ENCODE peak calls at places on chromosomes 5 and 9, in seven cellular contexts. P is A549; R is activated CD4-positive, alpha-beta T cell treated with anti-CD3 and anti-CD28 coated beads for 4 hours; C is CD8-positive, alpha-beta memory T cell; G is activated CD8-positive, alpha-beta memory T cell treated with anti-CD3 and anti-CD28 coated beads for 4 hours; Z is MCF 10A; E is NCI-H146. J is an unnamed sample.

GRCh38 chr9:37430841-37431597 is 8.5 kb downstream of the GRHPR start:
- DNase-seq in Z (no peak), P (no peak), E (no peak), C (no peak), R (no peak), G (no peak), J (no peak)

GRCh38 chr5:125412561-125413535 is 666.4 kb upstream of the ZNF608 start:
- DNase-seq in G (no peak), P (peak; percentile 34), C (no peak), E (peak; percentile 91), R (no peak), Z (peak; percentile 75), J (peak; percentile 98)

GRCh38 chr5:123610665-123611406 is 98.9 kb downstream of the CSNK1G3 start:
- DNase-seq in C (no peak), Z (peak; percentile 76), E (peak; percentile 34), P (peak; percentile 68), G (no peak), R (peak; percentile 32), J (peak; percentile 82)

GRCh38 chr5:137498301-137498735 is 808 bp downstream of the SPOCK1 start:
- DNase-seq in P (peak; percentile 19), C (no peak), R (no peak), G (no peak), E (peak; percentile 44), Z (no peak), J (no peak)

GRCh38 chr9:6384732-6385131 is 28.3 kb upstream of the UHRF2 start:
- DNase-seq in E (no peak), P (no peak), Z (peak; percentile 62), R (no peak), C (no peak), G (no peak), J (no peak)

GRCh38 chr9:114745108-114745848 is 60.6 kb downstream of the TNFSF15 start:
- DNase-seq in P (no peak), C (no peak), E (no peak), R (no peak), Z (peak; percentile 54), G (no peak), J (no peak)

GRCh38 chr9:36991516-36992134 is 42.4 kb downstream of the PAX5 start:
- DNase-seq in Z (peak; percentile 52), G (no peak), R (no peak), C (no peak), E (peak; percentile 33), P (peak; percentile 55), J (no peak)

GRCh38 chr9:82679488-82679887 is 383.5 kb downstream of the RASEF start:
- DNase-seq in P (no peak), C (no peak), Z (no peak), R (no peak), G (no peak), E (peak; percentile 51), J (no peak)

GRCh38 chr5:168317521-168318147 is 26.2 kb downstream of the WWC1 start:
- DNase-seq in Z (peak; percentile 93), P (peak; percentile 98), C (no peak), R (no peak), E (peak; percentile 86), G (no peak), J (peak; percentile 96)

GRCh38 chr5:151222769-151223446 is 984 bp downstream of the CCDC69 start:
- DNase-seq in E (no peak), P (peak; percentile 13), G (no peak), Z (peak; percentile 20), C (peak; percentile 38), R (no peak), J (no peak)

GRCh38 chr9:92538541-92538940 is 2.8 kb upstream of the ECM2 start:
- DNase-seq in R (no peak), P (no peak), Z (no peak), C (no peak), E (no peak), G (no peak), J (no peak)

GRCh38 chr5:107464403-107464802 is 206.3 kb downstream of the EFNA5 start:
- DNase-seq in Z (no peak), E (no peak), P (no peak), R (no peak), C (no peak), G (no peak), J (no peak)

GRCh38 chr9:137079401-137079787 is 2.1 kb downstream of the UAP1L1 start:
- DNase-seq in E (no peak), C (no peak), Z (no peak), P (no peak), G (no peak), R (no peak), J (no peak)

GRCh38 chr5:134072471-134073220 is 41.8 kb upstream of the TCF7 start:
- DNase-seq in P (no peak), G (no peak), E (no peak), R (no peak), C (no peak), Z (peak; percentile 36), J (no peak)

GRCh38 chr5:18507114-18507513 is 872.9 kb downstream of the TAF11L14 start:
- DNase-seq in C (no peak), R (no peak), P (no peak), Z (no peak), E (no peak), G (no peak), J (no peak)

J was measured in renal cortical epithelial cell.